ENCODE peak calls at places on chromosomes 2 and 18, in ten cellular contexts. H is right lobe of liver, E is spleen, Y is endothelial cell of umbilical vein, Q is heart left ventricle, V is prostate gland, U is stomach, M is testis, N is sigmoid colon, S is uterus. K is an unnamed sample.
A peak's percentile ranks its signal among the peaks of the same experiment; 100 is the strongest.

GRCh38 chr2:150570712-150571111 is 83.2 kb upstream of the RND3 start:
- DNase-seq in Y (peak; percentile 78), H (no peak), S (no peak), M (no peak), E (no peak), Q (no peak), N (no peak), V (no peak), U (no peak), K (no peak)

GRCh38 chr18:78621141-78621540 is 358.5 kb upstream of the SALL3 start:
- DNase-seq in N (no peak), H (peak; percentile 38), S (no peak), E (no peak), Y (no peak), V (no peak), M (no peak), Q (no peak), U (no peak), K (no peak)

GRCh38 chr2:100767224-100767653 is 52.7 kb upstream of the NPAS2 start:
- DNase-seq in U (no peak), V (peak; percentile 36), Y (peak; percentile 86), E (no peak), Q (no peak), S (no peak), M (no peak), H (no peak), N (no peak), K (no peak)

GRCh38 chr2:97911210-97911921 is 84.4 kb downstream of the TMEM131 start:
- DNase-seq in N (no peak), E (no peak), U (no peak), Y (no peak), M (no peak), V (no peak), Q (no peak), S (no peak), H (no peak), K (no peak)

GRCh38 chr2:123717616-123718279 is 307.3 kb upstream of the CNTNAP5 start:
- DNase-seq in H (no peak), V (no peak), S (no peak), N (no peak), Y (no peak), E (no peak), Q (no peak), U (no peak), M (no peak), K (no peak)

GRCh38 chr2:153819501-153819900 is 52.2 kb upstream of the GALNT13 start:
- DNase-seq in S (no peak), V (no peak), Q (no peak), Y (no peak), E (no peak), N (no peak), M (no peak), U (no peak), H (no peak), K (no peak)

GRCh38 chr18:51666717-51667320 is 469.3 kb upstream of the MEX3C start:
- DNase-seq in Q (peak; percentile 44), Y (no peak), E (no peak), U (peak; percentile 31), N (peak; percentile 68), H (no peak), M (peak; percentile 71), V (no peak), S (no peak), K (peak; percentile 13)

GRCh38 chr18:79439201-79440023 is 43.7 kb downstream of the NFATC1 start:
- DNase-seq in Q (no peak), S (peak; percentile 54), N (no peak), Y (no peak), M (no peak), V (peak; percentile 73), U (no peak), H (no peak), E (no peak), K (peak; percentile 27)

DNA sequence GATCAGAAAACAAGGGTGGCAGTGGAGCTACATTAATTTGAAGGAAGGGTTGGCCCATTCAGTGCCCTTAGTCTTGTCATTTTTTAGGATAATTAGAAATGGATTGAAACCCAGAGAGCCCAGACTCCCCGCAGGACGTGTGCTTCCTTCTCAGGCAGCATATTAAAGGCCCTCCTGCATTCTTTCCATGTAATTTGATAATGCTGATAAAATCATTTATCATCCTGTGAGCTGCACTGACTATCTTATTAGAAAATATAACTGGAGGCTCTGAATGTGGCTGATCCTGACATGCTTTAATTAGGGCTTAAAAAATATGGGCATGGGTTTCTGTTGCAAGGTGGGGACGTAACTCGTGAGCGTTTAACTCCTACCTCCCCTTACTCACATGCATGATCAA is 148.1 kb downstream of the ACKR3 start:
- DNase-seq in V (no peak), Q (no peak), S (no peak), N (no peak), M (no peak), U (no peak), Y (no peak), H (no peak), E (no peak), K (no peak)
- H3K4me1 ChIP-seq in V (no peaks in the 10 kb centered on the region), Q (peaks cover 5% of the 10 kb centered on the region), S (no peaks in the 10 kb centered on the region), N (peaks cover 17% of the 10 kb centered on the region), M (no peaks in the 10 kb centered on the region), U (no peaks in the 10 kb centered on the region), Y (no peaks in the 10 kb centered on the region), H (peaks cover 8% of the 10 kb centered on the region), E (peaks cover 31% of the 10 kb centered on the region), K (peaks cover 40% of the 10 kb centered on the region)

GRCh38 chr2:128027801-128028667 is at the start of gene SAP130:
- DNase-seq in M (peak; percentile 99), E (peak; percentile 99), U (peak; percentile 99), Y (peak; percentile 96), Q (peak; percentile 99), N (peak; percentile 99), V (peak; percentile 98), S (peak; percentile 97), H (peak; percentile 99), K (peak; percentile 98)

GRCh38 chr2:128027278-128027800 is 520 bp downstream of the SAP130 start:
- DNase-seq in U (peak; percentile 99), V (peak; percentile 100), E (peak; percentile 99), Q (peak; percentile 100), M (peak; percentile 99), H (peak; percentile 100), S (peak; percentile 100), N (peak; percentile 100), Y (peak; percentile 99), K (peak; percentile 99)

GRCh38 chr2:128028668-128029054 is 802 bp upstream of the SAP130 start:
- DNase-seq in Y (no peak), Q (no peak), V (no peak), E (no peak), U (no peak), H (no peak), N (no peak), S (no peak), M (no peak), K (no peak)

GRCh38 chr2:128032092-128032491 is 4.2 kb upstream of the SAP130 start:
- DNase-seq in Q (no peak), E (no peak), U (no peak), V (no peak), N (no peak), H (no peak), Y (no peak), S (no peak), M (no peak), K (no peak)

DNA sequence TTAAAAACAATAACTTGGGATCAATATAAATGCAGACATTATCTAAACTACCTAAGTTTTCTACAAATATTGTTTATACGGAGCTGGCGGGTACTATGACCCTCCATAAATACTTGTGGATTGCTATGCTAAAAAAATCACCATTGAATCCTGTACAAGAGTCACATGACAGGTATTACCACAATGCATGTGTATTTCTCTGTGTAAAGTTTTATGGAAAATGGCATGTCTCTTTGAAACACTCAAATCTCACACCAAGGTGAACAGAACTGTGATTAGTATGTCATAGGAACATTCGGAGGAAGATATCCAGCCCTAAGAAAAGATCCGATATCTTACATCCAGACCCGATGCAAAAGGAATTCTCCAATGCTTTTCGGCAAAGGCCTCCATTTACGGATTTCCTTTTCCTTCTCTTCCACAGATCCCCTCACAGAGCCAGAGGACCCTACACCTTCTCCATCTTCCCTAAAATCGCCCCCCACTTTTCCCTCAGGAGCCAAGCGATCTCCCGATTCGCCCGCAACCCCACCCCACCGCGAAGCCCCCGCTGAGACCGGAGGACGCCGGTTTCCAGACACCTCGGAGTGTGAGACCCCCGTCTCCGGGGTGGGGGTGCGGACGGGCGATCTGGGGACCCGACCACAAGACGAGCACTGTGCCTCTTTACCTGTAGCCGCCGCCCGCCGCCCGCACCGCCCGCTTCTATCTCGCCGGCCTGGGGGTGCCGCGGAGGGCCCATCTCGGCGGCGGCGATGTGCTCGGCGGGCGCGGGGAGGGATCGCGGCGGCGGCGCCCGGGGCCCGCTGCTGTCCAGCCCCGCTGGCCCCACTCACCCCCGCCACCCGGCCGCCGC is 1.2 kb downstream of the SAP130 start:
- DNase-seq in Q (no peak), S (no peak), Y (peak; percentile 32), N (no peak), U (no peak), H (no peak), E (no peak), V (no peak), M (no peak), K (peak; percentile 12)
- TF ChIP-seq POLR2A in Q (no peak), S (peak; percentile 54), Y (no peak), N (no peak), U (no peak), H (peak; percentile 67), E (no peak), V (no peak), M (no peak), K (peak; percentile 60)

GRCh38 chr2:221450280-221450679 is 121.8 kb downstream of the EPHA4 start:
- DNase-seq in S (no peak), M (no peak), Y (no peak), U (no peak), E (no peak), Q (no peak), V (no peak), N (no peak), H (no peak), K (no peak)

GRCh38 chr2:221448086-221448856 is 123.8 kb downstream of the EPHA4 start:
- DNase-seq in Q (no peak), H (no peak), E (no peak), M (no peak), U (no peak), S (no peak), V (no peak), Y (no peak), N (no peak), K (no peak)

GRCh38 chr2:221448857-221449390 is 123.2 kb downstream of the EPHA4 start:
- DNase-seq in Q (no peak), N (no peak), V (no peak), U (no peak), Y (peak; percentile 21), E (no peak), M (no peak), S (no peak), H (no peak), K (no peak)

GRCh38 chr2:221447310-221447709 is 124.8 kb downstream of the EPHA4 start:
- DNase-seq in Y (no peak), Q (no peak), E (no peak), S (no peak), H (no peak), N (no peak), V (no peak), M (no peak), U (no peak), K (no peak)

GRCh38 chr2:221449406-221449805 is 122.7 kb downstream of the EPHA4 start:
- DNase-seq in H (no peak), V (no peak), M (no peak), S (no peak), U (no peak), Q (no peak), N (no peak), E (no peak), Y (no peak), K (no peak)
- H3K4me1 ChIP-seq in H (no peaks in the 10 kb centered on the region), V (no peaks in the 10 kb centered on the region), M (no peaks in the 10 kb centered on the region), S (no peaks in the 10 kb centered on the region), U (no peaks in the 10 kb centered on the region), Q (peaks cover 4% of the 10 kb centered on the region), N (peaks cover 7% of the 10 kb centered on the region), E (peaks cover 5% of the 10 kb centered on the region), Y (peaks cover 14% of the 10 kb centered on the region), K (no peaks in the 10 kb centered on the region)

GRCh38 chr2:238942080-238942761 is 94.3 kb downstream of the TWIST2 start:
- DNase-seq in Y (no peak), S (peak; percentile 16), N (peak; percentile 62), H (peak; percentile 32), Q (peak; percentile 23), V (no peak), M (no peak), U (no peak), E (peak; percentile 62), K (no peak)
- TF ChIP-seq POLR2A in Y (no peak), S (no peak), N (no peak), H (no peak), Q (no peak), V (no peak), M (no peak), U (no peak), E (no peak), K (no peak)

K was measured in tibial nerve.